ENCODE peak calls at places on chromosomes 7 and 10, in five cellular contexts. S, V, Y, T and M are unnamed samples.

GRCh38 chr7:47581442-47581820 is 480 bp downstream of the TNS3 start:
- DNase-seq in S (no peak), V (no peak), Y (no peak), T (no peak), M (no peak)

GRCh38 chr10:71395621-71396020 is 1.1 kb upstream of the CDH23 start:
- DNase-seq in S (no peak), V (no peak), Y (no peak), T (no peak), M (no peak)

GRCh38 chr10:132487241-132488135 is 50.1 kb upstream of the INPP5A start:
- DNase-seq in S (no peak), V (no peak), Y (no peak), T (no peak), M (no peak)

GRCh38 chr7:105759670-105760548 is 116.5 kb downstream of the ATXN7L1 start:
- DNase-seq in S (peak), V (no peak), Y (peak), T (peak), M (peak)

GRCh38 chr7:39084344-39084743 is 106.6 kb downstream of the POU6F2 start:
- DNase-seq in S (no peak), V (no peak), Y (no peak), T (no peak), M (no peak)

GRCh38 chr10:118991326-118991725 is 38.2 kb upstream of the NANOS1 start:
- DNase-seq in S (no peak), V (no peak), Y (no peak), T (no peak), M (no peak)

GRCh38 chr7:24917510-24918239 is 62.3 kb downstream of the OSBPL3 start:
- DNase-seq in S (no peak), V (no peak), Y (peak), T (peak), M (no peak)

GRCh38 chr7:44374007-44374763 is 48.8 kb upstream of the CAMK2B start:
- DNase-seq in S (no peak), V (no peak), Y (no peak), T (no peak), M (no peak)

GRCh38 chr7:6226194-6226799 is 46.1 kb downstream of the CYTH3 start:
- DNase-seq in S (no peak), V (no peak), Y (peak), T (no peak), M (no peak)

GRCh38 chr10:32000937-32001336 is 55.3 kb downstream of the KIF5B start:
- DNase-seq in S (no peak), V (no peak), Y (peak), T (peak), M (no peak)

GRCh38 chr7:38160003-38160571 is 18.0 kb upstream of the STARD3NL start:
- DNase-seq in S (no peak), V (no peak), Y (no peak), T (no peak), M (no peak)

GRCh38 chr10:4650109-4650508 is 175.9 kb upstream of the AKR1E2 start:
- DNase-seq in S (no peak), V (no peak), Y (no peak), T (peak), M (no peak)

GRCh38 chr10:4351723-4352565 is 474.1 kb upstream of the AKR1E2 start:
- DNase-seq in S (no peak), V (no peak), Y (peak), T (no peak), M (no peak)

GRCh38 chr10:60669491-60669890 is 108.8 kb upstream of the CDK1 start:
- DNase-seq in S (no peak), V (no peak), Y (no peak), T (no peak), M (no peak)